ENCODE peak calls at places on chromosomes 7 and 10, in six cellular contexts. V, U, Y, J, C and Q are unnamed samples.
A peak's percentile ranks its signal among the peaks of the same experiment; 100 is the strongest.

GRCh38 chr10:74021248-74022055 is 23.5 kb downstream of the VCL start:
- DNase-seq in V (no peak), J (peak; percentile 80), U (peak; percentile 65), C (peak; percentile 91), Y (peak; percentile 51), Q (peak; percentile 67)

GRCh38 chr10:955127-955819 is 23.8 kb upstream of the LARP4B start:
- DNase-seq in U (no peak), C (no peak), V (no peak), J (no peak), Y (no peak), Q (no peak)

GRCh38 chr10:30536578-30536977 is 93.0 kb downstream of the LYZL2 start:
- DNase-seq in V (no peak), J (no peak), Y (no peak), U (no peak), C (no peak), Q (no peak)

GRCh38 chr7:220151-220841 is 27.9 kb downstream of the FAM20C start:
- DNase-seq in C (no peak), V (peak; percentile 45), J (peak; percentile 23), Y (no peak), U (no peak), Q (no peak)

GRCh38 chr10:49139000-49139865 is 5.4 kb upstream of the FAM170B start:
- DNase-seq in Y (no peak), C (peak; percentile 90), U (peak; percentile 84), J (peak; percentile 89), V (no peak), Q (no peak)

GRCh38 chr10:101145145-101145544 is 14.0 kb downstream of the TLX1 start:
- DNase-seq in V (no peak), J (no peak), C (no peak), U (no peak), Y (no peak), Q (no peak)

GRCh38 chr10:71889388-71889987 is 38.4 kb upstream of the PSAP start:
- DNase-seq in J (peak; percentile 23), U (no peak), Y (no peak), C (no peak), V (no peak), Q (no peak)

GRCh38 chr7:143372070-143372469 is 9.1 kb upstream of the ZYX start:
- DNase-seq in Y (no peak), C (no peak), J (no peak), V (no peak), U (no peak), Q (peak; percentile 56)

GRCh38 chr10:79162861-79163662 is 94.3 kb downstream of the ZMIZ1 start:
- DNase-seq in V (no peak), U (no peak), J (peak; percentile 87), Y (no peak), C (peak; percentile 54), Q (peak; percentile 86)

DNA sequence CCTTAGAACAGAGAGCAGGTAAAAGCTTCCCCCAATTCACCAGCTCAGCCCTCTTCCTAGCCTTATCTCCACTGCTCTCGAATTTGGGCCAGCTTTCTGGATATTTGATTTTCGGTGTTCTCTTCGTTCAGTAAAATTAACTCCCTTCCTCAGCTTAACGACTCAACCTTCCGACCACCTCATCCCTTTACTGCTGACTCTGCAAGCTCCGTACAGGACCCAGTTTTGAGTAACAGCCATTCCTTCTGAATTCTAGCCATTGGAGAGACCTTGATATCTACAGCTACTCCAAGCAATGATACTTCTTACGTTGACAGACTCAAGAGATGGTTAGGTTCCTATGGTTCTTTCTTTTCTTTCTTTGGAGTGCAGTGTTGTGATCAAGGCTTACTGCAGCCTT is 65.8 kb downstream of the ATE1 start:
- DNase-seq in V (no peak), C (no peak), U (no peak), J (no peak), Y (no peak), Q (no peak)
- H3K9me3 ChIP-seq in V (no peaks in the 10 kb centered on the region), C (no peaks in the 10 kb centered on the region), U (no peaks in the 10 kb centered on the region), J (no peaks in the 10 kb centered on the region), Y (no peaks in the 10 kb centered on the region), Q (no peaks in the 10 kb centered on the region)

DNA sequence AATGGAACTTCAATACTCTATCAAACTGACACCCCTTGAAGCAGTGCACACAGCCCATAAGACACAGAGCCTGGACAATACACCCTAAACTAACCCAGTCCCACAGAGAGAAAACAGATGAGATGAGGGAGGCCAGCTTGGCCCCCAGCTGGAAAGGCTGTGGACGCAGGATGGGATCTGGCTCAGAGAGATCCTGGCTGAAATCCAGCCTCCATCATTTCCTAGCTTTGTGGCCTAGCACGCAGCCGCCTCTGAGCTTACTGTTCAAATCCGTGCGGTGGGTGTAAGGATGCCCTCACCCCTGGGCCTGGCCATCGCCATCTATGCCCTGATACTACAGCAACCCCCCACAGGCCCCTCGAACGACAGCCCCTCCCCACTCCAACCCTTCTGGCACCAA is 32.7 kb downstream of the SNX8 start:
- DNase-seq in U (peak; percentile 45), J (peak; percentile 64), Y (no peak), V (no peak), C (peak; percentile 55), Q (no peak)
- H4K20me1 ChIP-seq in U (peaks cover 60% of the 10 kb centered on the region), J (no peaks in the 10 kb centered on the region), Y (no peaks in the 10 kb centered on the region), V (no peaks in the 10 kb centered on the region), C (peaks cover 15% of the 10 kb centered on the region), Q (peaks cover 3% of the 10 kb centered on the region)

GRCh38 chr7:87209295-87209924 is 10.1 kb downstream of the TMEM243 start:
- DNase-seq in J (no peak), Y (no peak), V (no peak), C (no peak), U (no peak), Q (no peak)
- H3K4me1 ChIP-seq in J (peaks cover 24% of the 10 kb centered on the region), Y (no peaks in the 10 kb centered on the region), V (peaks cover 9% of the 10 kb centered on the region), C (peaks cover 2% of the 10 kb centered on the region), U (peaks cover 6% of the 10 kb centered on the region), Q (no peaks in the 10 kb centered on the region)

GRCh38 chr10:131371571-131371970 is 60.0 kb upstream of the TCERG1L start:
- DNase-seq in U (no peak), V (no peak), Y (no peak), J (no peak), C (no peak), Q (no peak)
- H3K9me3 ChIP-seq in U (peaks cover 10% of the 10 kb centered on the region), V (no peaks in the 10 kb centered on the region), Y (no peaks in the 10 kb centered on the region), J (no peaks in the 10 kb centered on the region), C (peaks cover 41% of the 10 kb centered on the region), Q (no peaks in the 10 kb centered on the region)

DNA sequence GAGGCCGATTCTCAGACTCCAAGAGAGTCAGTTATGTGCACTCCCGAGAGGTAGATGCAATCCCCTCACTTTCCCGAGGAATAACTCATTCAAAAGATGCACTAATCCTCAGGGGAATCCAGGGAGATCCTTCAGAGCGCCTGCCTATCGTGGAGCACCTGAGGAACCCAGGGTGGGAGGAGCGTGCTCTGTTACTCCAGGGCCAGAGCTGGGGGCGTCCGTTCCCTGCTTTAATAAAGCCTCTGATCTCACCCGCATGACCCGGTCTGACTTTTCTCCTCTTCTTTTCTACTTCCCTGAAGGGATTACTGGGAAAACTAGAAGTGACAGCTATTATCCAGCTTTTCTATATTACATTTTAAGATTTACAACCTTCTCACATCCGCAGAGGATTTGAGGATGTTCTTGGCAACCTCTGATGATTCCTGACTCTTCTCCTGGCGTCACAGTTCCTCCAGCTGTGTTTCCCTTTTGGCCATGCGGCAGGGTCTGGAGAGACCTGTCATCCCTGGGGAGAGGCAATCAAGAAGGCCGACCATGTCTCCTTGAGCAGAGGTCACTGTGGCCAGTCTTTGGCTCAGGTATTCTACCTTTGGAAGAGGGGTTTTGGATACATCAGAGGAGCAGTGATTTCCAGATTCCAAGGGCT is 82.2 kb downstream of the CAMK1D start:
- DNase-seq in J (no peak), C (no peak), U (no peak), Y (no peak), V (no peak), Q (no peak)
- H4K20me1 ChIP-seq in J (no peaks in the 10 kb centered on the region), C (peaks cover 6% of the 10 kb centered on the region), U (peaks cover 73% of the 10 kb centered on the region), Y (no peaks in the 10 kb centered on the region), V (no peaks in the 10 kb centered on the region), Q (no peaks in the 10 kb centered on the region)

DNA sequence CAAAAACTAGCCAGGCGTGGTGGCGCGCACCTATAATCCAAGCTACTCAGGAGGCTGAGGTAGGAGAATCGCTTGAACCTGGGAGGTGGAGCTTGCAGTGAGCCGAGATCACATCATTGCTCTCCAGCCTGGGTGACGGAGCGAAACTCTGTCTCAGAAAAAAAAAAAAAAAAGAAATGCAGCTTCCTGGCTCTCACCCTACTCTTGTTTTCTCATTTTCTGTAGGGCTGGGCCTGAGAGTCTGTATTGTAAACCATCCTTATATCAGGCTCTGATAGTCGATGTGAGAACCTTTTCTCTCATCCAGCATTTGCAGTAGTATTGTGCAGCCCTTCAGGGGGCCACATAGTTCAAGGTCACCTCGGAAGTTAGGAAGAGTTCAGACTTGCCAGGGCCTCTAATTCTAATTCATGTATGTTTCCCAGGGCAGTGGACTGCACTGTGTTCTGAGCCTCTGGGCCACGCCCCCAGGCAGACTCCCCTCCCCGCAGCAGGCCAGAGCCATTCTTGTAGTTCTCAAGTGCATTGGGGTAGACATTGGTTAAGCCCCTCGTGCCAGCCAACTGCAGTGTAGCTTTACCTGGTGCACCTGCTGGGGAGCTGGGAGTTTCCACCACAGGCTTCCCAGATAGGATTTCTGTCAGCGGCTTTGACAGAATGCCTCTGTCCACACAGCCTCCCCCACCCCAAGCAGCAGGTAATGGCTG is 38.3 kb upstream of the PDCD4 start:
- DNase-seq in J (no peak), C (no peak), Y (no peak), U (no peak), V (peak; percentile 62), Q (no peak)
- H3K4me1 ChIP-seq in J (no peaks in the 10 kb centered on the region), C (no peaks in the 10 kb centered on the region), Y (peaks cover 44% of the 10 kb centered on the region), U (no peaks in the 10 kb centered on the region), V (peaks cover 90% of the 10 kb centered on the region), Q (no peaks in the 10 kb centered on the region)